ENCODE peak calls at places on chromosomes 6 and 20, in eight cellular contexts. F is PC-9; Y is WTC11; Q is ovary; J is effector memory CD8-positive, alpha-beta T cell; C is NCI-H1694 treated with DMSO at 0.1 percent for 48 hours; W is NCI-H774; H is endothelial cell of umbilical vein. A is an unnamed sample.

GRCh38 chr20:4708856-4709255 is 12.9 kb upstream of the PRND start:
- DNase-seq in Q (no peak), F (no peak), C (no peak), W (no peak), H (no peak), Y (no peak), J (no peak), A (no peak)

GRCh38 chr6:46134216-46134615 is 4.4 kb downstream of the ENPP4 start:
- DNase-seq in Y (no peak), F (no peak), W (no peak), Q (no peak), C (no peak), J (no peak), H (no peak), A (no peak)

GRCh38 chr6:17519120-17519519 is 81.0 kb upstream of the FAM8A1 start:
- DNase-seq in J (no peak), Y (no peak), F (no peak), W (no peak), Q (no peak), C (no peak), H (no peak), A (no peak)

GRCh38 chr6:161134550-161135298 is 139.1 kb downstream of the AGPAT4 start:
- DNase-seq in C (no peak), F (no peak), Y (no peak), J (no peak), Q (no peak), H (no peak), W (no peak), A (no peak)

GRCh38 chr6:7691675-7692452 is 34.0 kb upstream of the BMP6 start:
- DNase-seq in W (no peak), Q (no peak), J (no peak), F (peak; percentile 73), Y (no peak), C (no peak), H (peak; percentile 69), A (no peak)

GRCh38 chr6:32554269-32554919 is 24.3 kb upstream of the HLA-DRB5 start:
- DNase-seq in F (no peak), W (no peak), Q (no peak), H (no peak), C (no peak), Y (no peak), J (no peak), A (no peak)

GRCh38 chr6:88728756-88729155 is 234.7 kb downstream of the RNGTT start:
- DNase-seq in C (no peak), F (no peak), W (no peak), H (no peak), J (no peak), Y (peak; percentile 45), Q (no peak), A (no peak)

GRCh38 chr6:116667620-116668019 is 946 bp downstream of the ZUP1 start:
- DNase-seq in H (no peak), Q (no peak), J (no peak), C (no peak), F (no peak), Y (no peak), W (no peak), A (no peak)

GRCh38 chr6:7236312-7237209 is 76.4 kb downstream of the SSR1 start:
- DNase-seq in Q (no peak), J (no peak), Y (no peak), F (peak; percentile 80), W (no peak), C (no peak), H (no peak), A (no peak)

GRCh38 chr20:49896204-49896603 is 19.1 kb downstream of the SPATA2 start:
- DNase-seq in F (no peak), C (no peak), J (no peak), Q (no peak), W (no peak), Y (no peak), H (no peak), A (no peak)

GRCh38 chr6:96907498-96907897 is 9.8 kb upstream of the NDUFAF4 start:
- DNase-seq in F (peak; percentile 55), Q (no peak), W (no peak), C (no peak), J (no peak), H (no peak), Y (no peak), A (no peak)

GRCh38 chr6:36840471-36841461 is 1.5 kb upstream of the CPNE5 start:
- DNase-seq in H (no peak), W (no peak), J (peak; percentile 25), C (no peak), Q (no peak), Y (peak; percentile 54), F (no peak), A (no peak)

GRCh38 chr20:25023316-25023715 is 30.8 kb upstream of the APMAP start:
- DNase-seq in H (no peak), Y (no peak), Q (no peak), W (no peak), F (no peak), J (no peak), C (no peak), A (no peak)

GRCh38 chr6:153208706-153209105 is 77.6 kb upstream of the RGS17 start:
- DNase-seq in J (no peak), F (no peak), W (peak; percentile 25), Q (no peak), H (no peak), Y (no peak), C (peak; percentile 77), A (no peak)

GRCh38 chr6:133699986-133700385 is 188.9 kb upstream of the TCF21 start:
- DNase-seq in Y (no peak), F (no peak), Q (no peak), W (no peak), H (no peak), C (no peak), J (no peak), A (no peak)

GRCh38 chr6:144286503-144287393 is 1.6 kb downstream of the UTRN start:
- DNase-seq in H (peak; percentile 94), Y (peak; percentile 85), Q (peak; percentile 61), F (peak; percentile 90), C (no peak), J (no peak), W (peak; percentile 26), A (no peak)

GRCh38 chr20:38021373-38021772 is 11.9 kb downstream of the TTI1 start:
- DNase-seq in F (no peak), W (no peak), Q (no peak), C (no peak), Y (no peak), H (no peak), J (no peak), A (no peak)

GRCh38 chr6:119077643-119078448 is 618 bp downstream of the FAM184A start:
- DNase-seq in J (peak; percentile 41), W (peak; percentile 65), F (peak; percentile 84), Y (peak; percentile 73), H (no peak), Q (peak; percentile 34), C (peak; percentile 30), A (peak; percentile 19)

GRCh38 chr20:38278763-38279162 is 18.2 kb upstream of the KIAA1755 start:
- DNase-seq in F (no peak), Q (no peak), C (no peak), H (no peak), J (no peak), Y (no peak), W (no peak), A (no peak)

GRCh38 chr6:15712813-15713212 is 50.0 kb upstream of the DTNBP1 start:
- DNase-seq in H (no peak), F (no peak), W (no peak), C (no peak), J (no peak), Q (no peak), Y (no peak), A (no peak)

GRCh38 chr6:11279213-11279780 is 46.8 kb upstream of the NEDD9 start:
- DNase-seq in Y (no peak), H (no peak), F (no peak), C (no peak), J (no peak), W (no peak), Q (peak; percentile 59), A (no peak)

GRCh38 chr6:130907687-130908086 is 80.5 kb downstream of the SMLR1 start:
- DNase-seq in H (no peak), J (no peak), F (no peak), W (no peak), Q (no peak), C (no peak), Y (no peak), A (no peak)

GRCh38 chr6:43368517-43369160 is 808 bp downstream of the ZNF318 start:
- DNase-seq in J (no peak), Y (peak; percentile 70), Q (peak; percentile 33), W (no peak), H (peak; percentile 51), C (no peak), F (no peak), A (no peak)